ENCODE peak calls at places on chromosome 22, in eight cellular contexts. I is heart left ventricle, K is H1, Q is PC-9, Z is PC-3, J is uterus, U is adipocyte, P is aorta. M is an unnamed sample.
A peak's percentile ranks its signal among the peaks of the same experiment; 100 is the strongest.

GRCh38 chr22:43507235-43507634 is 95.4 kb downstream of the MPPED1 start:
- DNase-seq in P (no peak), J (no peak), K (no peak), Q (no peak), I (no peak), U (no peak), Z (no peak), M (no peak)

GRCh38 chr22:41596776-41597634 is 7.4 kb upstream of the PMM1 start:
- DNase-seq in Q (peak; percentile 76), Z (peak; percentile 48), P (no peak), U (peak; percentile 76), I (peak; percentile 51), K (peak; percentile 54), J (peak; percentile 54), M (peak; percentile 45)

GRCh38 chr22:26826431-26826935 is 169.1 kb downstream of the MIAT start:
- DNase-seq in P (no peak), U (no peak), Z (no peak), J (no peak), Q (no peak), I (no peak), K (no peak), M (no peak)

GRCh38 chr22:48838376-48838775 is 989.3 kb downstream of the BRD1 start:
- DNase-seq in I (no peak), P (no peak), Q (no peak), J (no peak), K (no peak), Z (no peak), U (no peak), M (no peak)

GRCh38 chr22:23557467-23557866 is 22.6 kb downstream of the IGLL1 start:
- DNase-seq in J (no peak), U (no peak), Q (no peak), K (no peak), Z (no peak), P (no peak), I (no peak), M (no peak)

GRCh38 chr22:40479126-40479800 is 108.9 kb downstream of the SGSM3 start:
- DNase-seq in I (no peak), Z (no peak), U (no peak), J (no peak), K (no peak), P (no peak), Q (no peak), M (no peak)

GRCh38 chr22:27253108-27253507 is 548.4 kb downstream of the MN1 start:
- DNase-seq in U (no peak), P (no peak), Q (no peak), I (no peak), Z (no peak), K (no peak), J (no peak), M (no peak)

GRCh38 chr22:46569848-46570695 is 32.7 kb upstream of the CELSR1 start:
- DNase-seq in Z (no peak), J (no peak), P (no peak), I (no peak), Q (no peak), K (no peak), U (no peak), M (no peak)

GRCh38 chr22:24744638-24745037 is 29.9 kb downstream of the PIWIL3 start:
- DNase-seq in I (no peak), K (no peak), Q (no peak), U (peak; percentile 9), P (no peak), J (no peak), Z (no peak), M (no peak)

GRCh38 chr22:49523374-49524008 is 304.2 kb downstream of the BRD1 start:
- DNase-seq in Q (no peak), J (no peak), P (no peak), U (no peak), Z (no peak), K (no peak), I (no peak), M (no peak)

GRCh38 chr22:24989135-24989534 is 36.6 kb downstream of the KIAA1671 start:
- DNase-seq in J (no peak), Z (no peak), K (no peak), Q (no peak), P (no peak), U (no peak), I (no peak), M (no peak)

GRCh38 chr22:21657361-21658118 is 8.3 kb upstream of the PPIL2 start:
- DNase-seq in J (no peak), Z (peak; percentile 71), K (no peak), P (peak; percentile 75), U (peak; percentile 71), I (peak; percentile 65), Q (peak; percentile 73), M (no peak)

GRCh38 chr22:38016182-38017078 is 32.1 kb upstream of the SOX10 start:
- DNase-seq in Q (peak; percentile 51), P (no peak), I (no peak), U (no peak), J (no peak), Z (peak; percentile 66), K (no peak), M (no peak)

GRCh38 chr22:21102659-21103267 is 57.0 kb downstream of the LRRC74B start:
- DNase-seq in Z (peak; percentile 59), U (peak; percentile 52), J (peak; percentile 67), P (peak; percentile 76), Q (peak; percentile 51), K (peak; percentile 80), I (peak; percentile 39), M (peak; percentile 66)

GRCh38 chr22:42522546-42522945 is 3.0 kb upstream of the RRP7A start:
- DNase-seq in Z (no peak), J (no peak), P (no peak), U (no peak), I (no peak), Q (no peak), K (no peak), M (no peak)

GRCh38 chr22:19450363-19451175 is 3.1 kb upstream of the C22orf39 start:
- DNase-seq in J (no peak), I (no peak), P (no peak), Z (no peak), K (no peak), U (no peak), Q (no peak), M (no peak)

GRCh38 chr22:40310081-40310770 is 36.1 kb upstream of the ADSL start:
- DNase-seq in Q (no peak), J (peak; percentile 25), K (no peak), U (peak; percentile 89), I (no peak), Z (no peak), P (no peak), M (no peak)

GRCh38 chr22:20641198-20641892 is 132.6 kb upstream of the SERPIND1 start:
- DNase-seq in K (no peak), J (no peak), U (no peak), I (no peak), Q (no peak), P (no peak), Z (no peak), M (no peak)

GRCh38 chr22:30402036-30402759 is 5.4 kb downstream of the SEC14L2 start:
- DNase-seq in Z (no peak), U (no peak), P (no peak), Q (no peak), I (no peak), J (no peak), K (no peak), M (no peak)

DNA sequence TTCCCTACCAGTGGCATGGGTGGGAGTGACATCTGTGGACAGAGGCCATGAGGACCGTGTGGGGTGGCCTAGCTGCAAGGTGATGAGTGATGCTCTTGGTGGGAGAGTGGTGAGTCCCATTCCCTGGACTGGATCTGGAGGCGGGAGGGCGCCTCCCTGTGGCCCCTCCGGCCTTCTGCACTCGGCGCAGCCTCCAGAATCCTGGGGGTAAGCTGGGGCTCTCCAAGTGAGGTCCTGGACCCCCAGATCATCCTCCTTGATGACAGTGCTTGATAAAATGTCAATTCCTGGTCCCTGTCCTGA is 32.3 kb upstream of the PRR5 start:
- DNase-seq in K (no peak), P (peak; percentile 48), Z (no peak), U (peak; percentile 60), J (no peak), Q (no peak), I (no peak), M (no peak)
- H3K4me1 ChIP-seq in K (no peaks in the 10 kb centered on the region), P (no peaks in the 10 kb centered on the region), Z (no peaks in the 10 kb centered on the region), U (peaks cover 49% of the 10 kb centered on the region), J (no peaks in the 10 kb centered on the region), Q (no peaks in the 10 kb centered on the region), I (peaks cover 5% of the 10 kb centered on the region), M (no peaks in the 10 kb centered on the region)

GRCh38 chr22:29154364-29155048 is 51.2 kb upstream of the EMID1 start:
- DNase-seq in U (peak; percentile 86), K (peak; percentile 39), Q (peak; percentile 64), I (peak; percentile 76), J (peak; percentile 67), Z (peak; percentile 64), P (peak; percentile 84), M (peak; percentile 43)
- H3K4me3 ChIP-seq in U (no peak overlapping the region), K (no peak overlapping the region), Q (no peak overlapping the region), I (peak overlapping the region; percentile 24), J (no peak overlapping the region), Z (peak overlapping the region; percentile 26), P (no peak overlapping the region), M (no peak overlapping the region)

DNA sequence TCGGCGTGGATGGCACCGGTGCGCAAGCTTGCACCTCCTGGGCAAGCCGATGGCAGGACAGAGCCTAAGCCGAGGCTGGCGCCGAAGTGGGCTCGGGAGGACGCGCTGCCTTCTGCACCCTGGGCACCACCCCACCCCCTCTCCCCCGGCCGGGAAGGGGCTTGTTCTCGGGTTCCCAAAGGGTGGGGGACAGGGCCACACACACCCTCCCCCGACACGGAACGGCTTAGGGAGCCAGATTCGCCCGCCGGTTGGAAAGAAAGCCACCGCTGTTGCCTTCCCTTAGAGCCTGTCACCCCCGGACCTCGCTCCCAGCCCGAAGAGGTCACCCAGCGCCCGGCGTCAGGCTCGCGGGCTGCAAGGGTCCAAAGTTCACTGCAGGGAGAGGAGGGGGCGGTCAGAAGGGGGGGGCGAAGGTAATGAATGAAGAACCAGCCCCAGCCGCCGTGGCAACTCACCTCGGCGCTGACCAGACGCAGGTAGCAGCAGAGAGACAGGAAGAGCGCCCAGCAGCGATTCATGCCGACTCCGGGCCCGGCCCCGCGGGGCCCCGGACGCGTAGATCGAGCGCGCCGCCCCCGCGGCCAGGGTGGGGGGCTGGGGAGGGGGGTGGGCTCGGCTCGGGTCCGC is 1.2 kb downstream of the PDGFB start:
- DNase-seq in Z (peak; percentile 29), U (no peak), J (no peak), P (no peak), Q (peak; percentile 49), I (no peak), K (no peak), M (no peak)
- H3K27me3 ChIP-seq in Z (no peaks in the 10 kb centered on the region), U (peaks cover 43% of the 10 kb centered on the region), J (no peaks in the 10 kb centered on the region), P (no peaks in the 10 kb centered on the region), Q (no peaks in the 10 kb centered on the region), I (no peaks in the 10 kb centered on the region), K (peaks cover 72% of the 10 kb centered on the region), M (peaks cover 29% of the 10 kb centered on the region)

DNA sequence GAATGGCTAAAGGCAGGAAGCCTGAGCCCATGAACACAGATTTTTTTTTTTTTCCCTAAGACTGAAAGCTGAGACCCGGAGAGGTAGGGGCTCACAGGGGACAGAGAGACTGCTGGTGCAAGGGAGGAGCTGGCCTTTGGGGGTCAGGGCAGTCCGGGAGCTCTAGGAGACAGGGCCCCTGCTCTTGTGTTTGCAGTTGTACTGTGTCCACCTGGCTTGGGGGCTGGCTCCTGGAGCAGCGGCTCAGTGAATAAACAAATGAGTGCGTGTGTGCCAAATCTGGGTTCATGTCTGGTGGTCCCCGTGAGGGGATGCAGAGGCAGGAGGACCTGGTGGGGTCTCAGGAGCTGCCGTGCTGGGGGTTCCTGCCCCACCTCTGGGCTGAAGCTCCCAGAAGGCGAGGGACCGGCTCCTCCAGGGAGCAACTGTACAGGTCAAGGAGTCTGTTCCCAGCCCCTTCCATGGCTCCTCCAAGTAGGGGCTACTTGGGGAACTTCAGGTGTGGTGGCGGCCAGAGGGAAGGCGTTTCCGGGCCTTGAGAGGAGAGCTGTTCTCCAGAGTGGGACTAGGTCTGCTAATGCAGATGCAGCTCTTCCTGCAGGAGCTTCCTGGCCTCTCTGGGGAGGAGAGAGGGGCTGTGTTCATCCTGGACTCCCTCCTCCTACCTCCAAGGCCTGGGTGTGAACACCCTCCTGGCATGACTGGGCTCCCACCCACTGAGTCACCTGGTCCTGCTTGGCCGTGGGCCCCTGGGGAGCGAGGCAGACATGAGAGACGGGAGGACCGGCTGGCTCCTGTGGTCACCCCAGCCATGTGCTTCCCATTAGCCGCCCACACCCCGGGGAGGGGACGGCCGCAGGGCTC is 57.6 kb downstream of the FBXO7 start:
- DNase-seq in J (peak; percentile 95), P (peak; percentile 70), Z (no peak), U (peak; percentile 95), Q (peak; percentile 87), K (peak; percentile 62), I (peak; percentile 93), M (peak; percentile 41)
- H3K4me1 ChIP-seq in J (peaks cover 4% of the 10 kb centered on the region), P (no peaks in the 10 kb centered on the region), Z (no peaks in the 10 kb centered on the region), U (peaks cover 46% of the 10 kb centered on the region), Q (peaks cover 13% of the 10 kb centered on the region), K (no peaks in the 10 kb centered on the region), I (peaks cover 27% of the 10 kb centered on the region), M (no peaks in the 10 kb centered on the region)

M was measured in iPS DF 6.9.